ENCODE peak calls at places on chromosomes 4 and X, in ten cellular contexts. D is body of pancreas, Z is hepatocyte, Q is right lobe of liver, I is foreskin keratinocyte, F is cardiac muscle cell, W is uterus, S is PC-9, P is HL-60, R is ovary. Y is an unnamed sample.

GRCh38 chr4:184167576-184167975 is 50.1 kb downstream of the ENPP6 start:
- DNase-seq in D (no peak), Z (no peak), Q (no peak), I (no peak), F (no peak), W (no peak), S (no peak), P (no peak), R (no peak), Y (no peak)

GRCh38 chrX:38304010-38304409 is 23.3 kb downstream of the RPGR start:
- DNase-seq in D (no peak), Z (peak; percentile 15), Q (no peak), I (no peak), F (peak; percentile 15), W (no peak), S (no peak), P (no peak), R (no peak), Y (no peak)

GRCh38 chrX:8201896-8202331 is 30.8 kb upstream of the VCX2 start:
- DNase-seq in D (no peak), Z (peak; percentile 30), Q (no peak), I (no peak), F (no peak), W (no peak), S (no peak), P (no peak), R (no peak), Y (no peak)

GRCh38 chrX:3271485-3272186 is 74.8 kb downstream of the MXRA5 start:
- DNase-seq in D (no peak), Z (peak; percentile 17), Q (no peak), I (peak; percentile 67), F (no peak), W (no peak), S (no peak), P (no peak), R (no peak), Y (peak; percentile 45)

GRCh38 chr4:121053601-121054143 is 18.7 kb downstream of the NDNF start:
- DNase-seq in D (no peak), Z (no peak), Q (no peak), I (peak; percentile 27), F (no peak), W (no peak), S (no peak), P (no peak), R (no peak), Y (peak; percentile 11)

GRCh38 chr4:187541666-187542065 is 453.9 kb upstream of the ZFP42 start:
- DNase-seq in D (no peak), Z (no peak), Q (no peak), I (no peak), F (no peak), W (no peak), S (no peak), P (no peak), R (no peak), Y (peak; percentile 11)

GRCh38 chr4:144295286-144295995 is 154.9 kb upstream of the GYPA start:
- DNase-seq in D (no peak), Z (no peak), Q (no peak), I (peak; percentile 75), F (no peak), W (no peak), S (peak; percentile 36), P (no peak), R (no peak), Y (no peak)

GRCh38 chr4:176309772-176310171 is 10.0 kb upstream of the SPCS3 start:
- DNase-seq in D (no peak), Z (no peak), Q (no peak), I (no peak), F (no peak), W (no peak), S (no peak), P (no peak), R (no peak), Y (no peak)

GRCh38 chr4:120520761-120521160 is 401.8 kb downstream of the PRDM5 start:
- DNase-seq in D (no peak), Z (no peak), Q (no peak), I (no peak), F (no peak), W (no peak), S (no peak), P (no peak), R (no peak), Y (no peak)

GRCh38 chr4:24770111-24770584 is 25.2 kb upstream of the SOD3 start:
- DNase-seq in D (no peak), Z (no peak), Q (no peak), I (peak; percentile 40), F (peak; percentile 4), W (no peak), S (peak; percentile 78), P (no peak), R (no peak), Y (peak; percentile 48)

GRCh38 chrX:100625985-100626491 is 10.6 kb downstream of the TSPAN6 start:
- DNase-seq in D (no peak), Z (no peak), Q (no peak), I (no peak), F (no peak), W (no peak), S (no peak), P (no peak), R (no peak), Y (no peak)

GRCh38 chrX:11261260-11261659 is 32.0 kb upstream of the AMELX start:
- DNase-seq in D (no peak), Z (no peak), Q (no peak), I (peak; percentile 32), F (no peak), W (no peak), S (no peak), P (no peak), R (no peak), Y (peak; percentile 15)

GRCh38 chr4:176981074-176981473 is 188.4 kb upstream of the VEGFC start:
- DNase-seq in D (no peak), Z (no peak), Q (no peak), I (no peak), F (no peak), W (no peak), S (no peak), P (no peak), R (no peak), Y (no peak)

GRCh38 chr4:158159054-158159717 is 13.6 kb downstream of the GASK1B start:
- DNase-seq in D (no peak), Z (peak; percentile 36), Q (no peak), I (peak; percentile 81), F (no peak), W (no peak), S (no peak), P (no peak), R (no peak), Y (peak; percentile 8)

GRCh38 chr4:76584235-76585152 is 149.5 kb downstream of the SHROOM3 start:
- DNase-seq in D (no peak), Z (no peak), Q (no peak), I (no peak), F (no peak), W (peak; percentile 33), S (no peak), P (no peak), R (no peak), Y (no peak)

GRCh38 chr4:78684196-78685079 is 91.7 kb upstream of the BMP2K start:
- DNase-seq in D (no peak), Z (no peak), Q (no peak), I (no peak), F (no peak), W (no peak), S (no peak), P (no peak), R (no peak), Y (no peak)

GRCh38 chr4:140158234-140159030 is 4.4 kb upstream of the MAML3 start:
- DNase-seq in D (peak; percentile 63), Z (no peak), Q (peak; percentile 56), I (no peak), F (no peak), W (no peak), S (no peak), P (no peak), R (no peak), Y (no peak)

GRCh38 chr4:81215936-81216335 is 914 bp upstream of the PRKG2 start:
- DNase-seq in D (no peak), Z (no peak), Q (no peak), I (no peak), F (no peak), W (no peak), S (no peak), P (no peak), R (no peak), Y (no peak)
- TF ChIP-seq CTCF in D (no peak), Z (peak; percentile 8), Q (no peak), I (no peak), F (no peak), W (no peak), S (no peak), P (no peak), R (no peak), Y (no peak)

DNA sequence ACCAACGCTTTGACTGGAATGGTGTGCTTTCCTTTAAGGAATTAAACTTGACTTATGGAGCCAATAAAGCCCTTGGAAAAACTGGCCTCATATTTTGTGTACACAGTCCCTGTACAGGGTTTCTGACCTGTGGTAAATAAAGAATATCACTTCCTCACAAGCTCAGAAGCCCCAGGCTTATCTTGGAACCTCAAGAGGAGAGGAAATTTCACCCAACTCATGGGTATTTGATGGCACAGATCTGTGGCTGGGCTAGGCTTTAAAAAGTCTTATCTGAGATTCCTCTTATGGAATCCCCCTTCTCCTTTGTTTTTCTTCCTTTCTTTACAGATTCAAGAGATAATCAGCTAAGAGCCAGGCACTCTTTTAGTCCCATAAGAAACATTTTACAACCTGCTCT is 89.3 kb upstream of the USP38 start:
- DNase-seq in D (no peak), Z (peak; percentile 22), Q (no peak), I (no peak), F (no peak), W (no peak), S (no peak), P (no peak), R (no peak), Y (no peak)
- H3K27ac ChIP-seq in D (no peak overlapping the region), Z (peak overlapping the region; percentile 72), Q (no peak overlapping the region), I (no peak overlapping the region), F (no peak overlapping the region), W (no peak overlapping the region), S (no peak overlapping the region), P (no peak overlapping the region), R (no peak overlapping the region), Y (no peak overlapping the region)

DNA sequence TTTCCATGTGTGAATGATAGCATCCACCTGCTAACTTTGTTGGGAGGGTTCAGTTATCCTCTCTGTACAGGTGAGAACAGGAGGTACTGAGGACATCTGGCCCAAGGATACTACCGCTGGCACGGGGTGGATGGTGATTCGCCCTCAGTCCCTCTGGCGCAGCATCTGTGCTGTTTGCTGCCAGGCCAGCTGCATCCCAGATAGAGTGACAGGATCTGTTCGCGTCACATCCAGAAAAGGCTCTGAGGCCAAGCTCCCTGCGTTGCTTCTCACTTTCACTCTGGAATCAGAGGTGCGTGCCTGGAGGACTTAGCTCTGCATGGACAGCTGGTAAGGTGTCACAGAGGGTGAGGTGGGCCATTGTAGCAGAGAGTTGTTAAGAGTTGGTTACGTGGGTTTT is 95.4 kb downstream of the TBL1X start:
- DNase-seq in D (no peak), Z (no peak), Q (no peak), I (no peak), F (no peak), W (no peak), S (no peak), P (no peak), R (no peak), Y (no peak)
- TF ChIP-seq CTCF in D (no peak), Z (no peak), Q (no peak), I (no peak), F (no peak), W (no peak), S (no peak), P (no peak), R (no peak), Y (no peak)

GRCh38 chr4:79852305-79852730 is 220.7 kb downstream of the ANTXR2 start:
- DNase-seq in D (no peak), Z (peak; percentile 6), Q (no peak), I (no peak), F (no peak), W (peak; percentile 33), S (no peak), P (no peak), R (no peak), Y (no peak)
- H3K27ac ChIP-seq in D (no peak overlapping the region), Z (peak overlapping the region; percentile 8), Q (no peak overlapping the region), I (no peak overlapping the region), F (no peak overlapping the region), W (peak overlapping the region; percentile 9), S (no peak overlapping the region), P (no peak overlapping the region), R (no peak overlapping the region), Y (no peak overlapping the region)